ENCODE peak calls at places on chromosomes 13 and 19, in six cellular contexts. C, H, X, G, I and D are unnamed samples.

GRCh38 chr19:38434549-38435051 is 1.1 kb downstream of the RYR1 start:
- DNase-seq in I (no peak), C (no peak), G (no peak), X (no peak), H (no peak), D (no peak)

GRCh38 chr19:17496337-17496997 is 15.0 kb upstream of the PGLS start:
- DNase-seq in X (peak), C (peak), G (peak), I (peak), H (peak), D (no peak)

GRCh38 chr19:28615546-28615916 is 597.4 kb downstream of the UQCRFS1 start:
- DNase-seq in H (no peak), I (no peak), C (no peak), X (no peak), G (no peak), D (no peak)

GRCh38 chr13:45846681-45847080 is 4.9 kb downstream of the SIAH3 start:
- DNase-seq in H (no peak), G (no peak), I (no peak), C (no peak), X (no peak), D (no peak)

GRCh38 chr19:35592226-35592625 is 6.3 kb downstream of the PMIS2 start:
- DNase-seq in G (peak), X (no peak), I (no peak), H (no peak), C (peak), D (no peak)

GRCh38 chr19:29379257-29379986 is 146.4 kb upstream of the VSTM2B start:
- DNase-seq in G (peak), C (no peak), H (no peak), X (no peak), I (no peak), D (peak)

GRCh38 chr19:19385900-19386339 is 19.6 kb upstream of the GATAD2A start:
- DNase-seq in X (peak), G (no peak), I (no peak), H (no peak), C (no peak), D (no peak)

GRCh38 chr13:41145136-41145908 is 12.7 kb upstream of the KBTBD6 start:
- DNase-seq in H (no peak), X (no peak), G (no peak), C (no peak), I (no peak), D (no peak)

GRCh38 chr13:51995677-51996551 is 15.3 kb downstream of the ATP7B start:
- DNase-seq in C (no peak), G (peak), I (no peak), H (no peak), X (no peak), D (no peak)

GRCh38 chr13:28558126-28558525 is 63.2 kb upstream of the FLT1 start:
- DNase-seq in I (no peak), H (no peak), G (no peak), X (no peak), C (no peak), D (no peak)

DNA sequence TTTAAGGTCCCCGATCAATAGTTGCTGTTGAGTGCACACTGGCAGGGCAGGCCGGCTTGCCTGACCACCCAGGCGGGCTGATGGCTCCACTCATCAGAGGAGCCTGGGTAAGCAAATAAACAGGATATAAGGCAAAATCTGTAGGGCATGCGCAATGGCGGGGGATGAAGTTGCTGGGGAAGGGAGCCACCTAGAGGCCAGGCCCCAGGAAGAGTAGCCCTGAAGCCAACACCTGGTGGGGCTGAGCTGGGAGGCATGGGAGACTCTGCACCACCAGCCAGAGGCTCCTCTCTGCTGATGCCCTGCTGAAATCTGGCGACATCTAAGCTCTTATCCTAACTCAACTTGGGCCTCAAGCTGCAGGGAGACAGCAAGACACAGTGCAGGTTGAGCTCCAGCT is 324.3 kb downstream of the ZNF536 start:
- DNase-seq in X (no peak), G (no peak), I (peak), H (no peak), C (peak), D (no peak)
- TF ChIP-seq CTCF in X (no peak), G (no peak), I (no peak), H (no peak), C (peak), D (peak)

GRCh38 chr19:1718382-1719315 is 34.7 kb upstream of the ONECUT3 start:
- DNase-seq in H (no peak), G (no peak), I (no peak), C (no peak), X (no peak), D (no peak)
- TF ChIP-seq EP300 in H (no peak), G (no peak), I (no peak), C (no peak), X (no peak), D (no peak)

GRCh38 chr19:49573009-49573408 is 7.3 kb downstream of the NOSIP start:
- DNase-seq in X (peak), G (no peak), I (no peak), C (no peak), H (no peak), D (no peak)

GRCh38 chr19:49573451-49573850 is 6.9 kb downstream of the NOSIP start:
- DNase-seq in X (no peak), C (no peak), I (no peak), G (no peak), H (no peak), D (no peak)

GRCh38 chr19:49574206-49574755 is 6.1 kb downstream of the NOSIP start:
- DNase-seq in C (no peak), X (no peak), G (no peak), I (no peak), H (no peak), D (no peak)

GRCh38 chr19:49570138-49570856 is 10.1 kb downstream of the NOSIP start:
- DNase-seq in C (peak), X (peak), G (peak), I (no peak), H (no peak), D (peak)

GRCh38 chr19:49570997-49571676 is 9.2 kb downstream of the NOSIP start:
- DNase-seq in X (peak), I (no peak), G (peak), H (no peak), C (peak), D (no peak)
- TF ChIP-seq CTCF in X (no peak), I (no peak), G (peak), H (peak), C (peak), D (no peak)

GRCh38 chr13:59635591-59635990 is 528.1 kb downstream of the DIAPH3 start:
- DNase-seq in X (no peak), C (no peak), H (no peak), G (no peak), I (no peak), D (no peak)
- TF ChIP-seq EP300 in X (no peak), C (no peak), H (no peak), G (no peak), I (no peak), D (no peak)

GRCh38 chr19:5123646-5124045 is 154.7 kb downstream of the KDM4B start:
- DNase-seq in X (no peak), H (no peak), G (no peak), C (no peak), I (no peak), D (no peak)

GRCh38 chr19:5122121-5122400 is 153.1 kb downstream of the KDM4B start:
- DNase-seq in H (no peak), I (no peak), C (no peak), G (no peak), X (no peak), D (no peak)

GRCh38 chr19:5121286-5122120 is 152.6 kb downstream of the KDM4B start:
- DNase-seq in C (no peak), I (no peak), H (no peak), G (no peak), X (no peak), D (no peak)

GRCh38 chr19:5124111-5124855 is 155.4 kb downstream of the KDM4B start:
- DNase-seq in C (no peak), G (no peak), H (no peak), I (no peak), X (no peak), D (no peak)

GRCh38 chr19:5122671-5123409 is 153.9 kb downstream of the KDM4B start:
- DNase-seq in X (no peak), H (no peak), G (no peak), I (no peak), C (no peak), D (no peak)
- TF ChIP-seq CTCF in X (peak), H (no peak), G (no peak), I (no peak), C (no peak), D (no peak)

GRCh38 chr19:48085077-48085476 is 25.5 kb downstream of the PLA2G4C start:
- DNase-seq in G (no peak), H (no peak), C (no peak), X (no peak), I (no peak), D (no peak)
- TF ChIP-seq EP300 in G (no peak), H (no peak), C (no peak), X (no peak), I (no peak), D (no peak)

GRCh38 chr13:113050856-113051431 is 54.6 kb upstream of the F7 start:
- DNase-seq in I (no peak), X (no peak), C (no peak), G (no peak), H (no peak), D (no peak)
- TF ChIP-seq CTCF in I (no peak), X (no peak), C (no peak), G (no peak), H (no peak), D (no peak)

GRCh38 chr13:79466852-79467251 is 14.1 kb upstream of the NDFIP2 start:
- DNase-seq in C (no peak), X (no peak), I (no peak), G (no peak), H (no peak), D (no peak)
- TF ChIP-seq EP300 in C (no peak), X (no peak), I (no peak), G (no peak), H (no peak), D (no peak)